ENCODE peak calls at places on chromosomes 3 and 15, in nine cellular contexts. D is heart right ventricle, M is Right ventricle myocardium superior, I is smooth muscle cell of the brain vasculature, Y is cardiac muscle cell, K is breast epithelium, W is caudate nucleus, C is ecto neural progenitor cell, G is pancreas. T is an unnamed sample.

GRCh38 chr3:121482651-121483050 is 63.1 kb downstream of the POLQ start:
- DNase-seq in D (no peak), C (no peak), I (no peak), Y (peak), W (no peak), M (no peak), K (no peak), G (no peak), T (no peak)

GRCh38 chr3:97882975-97883598 is 61.3 kb downstream of the CRYBG3 start:
- DNase-seq in Y (peak), C (no peak), K (no peak), I (peak), M (no peak), G (no peak), D (peak), W (no peak), T (peak)

GRCh38 chr3:177493091-177493490 is 295.8 kb upstream of the TBL1XR1 start:
- DNase-seq in G (no peak), M (no peak), I (no peak), K (no peak), Y (no peak), D (no peak), C (no peak), W (no peak), T (no peak)

GRCh38 chr3:185552358-185552877 is at the start of gene LIPH:
- DNase-seq in Y (peak), G (no peak), C (no peak), D (no peak), K (no peak), I (no peak), W (no peak), M (no peak), T (peak)

GRCh38 chr3:2879587-2879986 is 230.6 kb downstream of the IL5RA start:
- DNase-seq in M (no peak), K (no peak), Y (no peak), I (no peak), W (no peak), D (no peak), C (no peak), G (no peak), T (no peak)

GRCh38 chr3:152961323-152961722 is 126.4 kb downstream of the P2RY1 start:
- DNase-seq in I (peak), M (no peak), D (no peak), G (no peak), K (no peak), Y (peak), C (no peak), W (no peak), T (peak)

GRCh38 chr3:4712109-4712508 is 219.0 kb downstream of the ITPR1 start:
- DNase-seq in I (no peak), D (no peak), Y (peak), K (no peak), W (peak), C (no peak), M (no peak), G (no peak), T (peak)

GRCh38 chr15:92000709-92001108 is 147.2 kb downstream of the SLCO3A1 start:
- DNase-seq in K (no peak), G (no peak), W (no peak), C (peak), Y (no peak), M (no peak), D (no peak), I (no peak), T (peak)

GRCh38 chr3:107524214-107525100 is 1.7 kb downstream of the BBX start:
- DNase-seq in G (peak), C (peak), Y (peak), W (peak), D (peak), M (peak), K (peak), I (no peak), T (peak)

GRCh38 chr15:78909160-78909695 is 35.6 kb downstream of the CTSH start:
- DNase-seq in D (no peak), I (no peak), M (no peak), C (no peak), W (no peak), K (no peak), Y (no peak), G (no peak), T (no peak)

GRCh38 chr3:108159128-108159527 is 63.1 kb downstream of the IFT57 start:
- DNase-seq in M (no peak), W (no peak), C (no peak), D (no peak), K (no peak), Y (peak), G (no peak), I (no peak), T (no peak)

GRCh38 chr3:30017882-30018281 is 588.5 kb upstream of the TGFBR2 start:
- DNase-seq in M (no peak), K (no peak), C (no peak), D (no peak), W (no peak), Y (no peak), I (no peak), G (no peak), T (no peak)

GRCh38 chr3:54575561-54575960 is 352.3 kb downstream of the LRTM1 start:
- DNase-seq in I (no peak), W (no peak), C (no peak), M (no peak), D (no peak), Y (no peak), K (no peak), G (no peak), T (no peak)

GRCh38 chr3:41198526-41198925 is 779 bp upstream of the CTNNB1 start:
- DNase-seq in D (peak), I (no peak), M (peak), Y (peak), K (peak), G (peak), W (no peak), C (no peak), T (peak)

GRCh38 chr3:195873971-195874370 is 34.4 kb downstream of the TNK2 start:
- DNase-seq in G (no peak), K (no peak), M (no peak), C (no peak), Y (no peak), I (no peak), D (no peak), W (no peak), T (no peak)

GRCh38 chr15:89490550-89491315 is 5.7 kb downstream of the RHCG start:
- DNase-seq in D (no peak), W (no peak), M (no peak), Y (no peak), G (peak), I (no peak), K (no peak), C (no peak), T (no peak)

GRCh38 chr3:71051893-71052687 is 531.4 kb downstream of the FOXP1 start:
- DNase-seq in Y (peak), I (no peak), C (no peak), M (no peak), W (no peak), K (no peak), G (no peak), D (no peak), T (peak)

GRCh38 chr3:2212211-2212610 is 113.5 kb downstream of the CNTN4 start:
- DNase-seq in Y (no peak), G (no peak), I (no peak), K (no peak), C (no peak), M (no peak), W (no peak), D (no peak), T (no peak)

GRCh38 chr3:168628549-168628948 is 532.8 kb upstream of the GOLIM4 start:
- DNase-seq in D (no peak), Y (no peak), C (no peak), W (no peak), K (no peak), M (no peak), G (no peak), I (no peak), T (peak)

GRCh38 chr3:72595927-72596610 is 252.2 kb downstream of the SHQ1 start:
- DNase-seq in I (no peak), C (no peak), W (no peak), K (no peak), M (no peak), G (no peak), Y (no peak), D (no peak), T (no peak)

GRCh38 chr3:127846576-127846975 is 24.3 kb upstream of the MGLL start:
- DNase-seq in Y (no peak), K (no peak), W (no peak), G (no peak), C (no peak), I (no peak), M (no peak), D (no peak), T (no peak)

GRCh38 chr15:60077581-60078359 is 73.7 kb downstream of the FOXB1 start:
- DNase-seq in K (no peak), D (no peak), Y (no peak), C (no peak), W (no peak), I (no peak), M (no peak), G (no peak), T (peak)

GRCh38 chr3:107911337-107912000 is 179.4 kb downstream of the CD47 start:
- DNase-seq in C (no peak), I (no peak), M (no peak), D (no peak), K (no peak), W (no peak), Y (no peak), G (no peak), T (peak)

GRCh38 chr3:174215426-174215825 is 643.7 kb upstream of the NAALADL2 start:
- DNase-seq in I (no peak), D (no peak), C (no peak), M (no peak), W (no peak), Y (no peak), K (no peak), G (no peak), T (no peak)

GRCh38 chr3:5115506-5116162 is 6.5 kb upstream of the ARL8B start:
- DNase-seq in I (no peak), K (no peak), M (no peak), W (no peak), Y (no peak), C (no peak), G (no peak), D (no peak), T (no peak)

GRCh38 chr3:47394140-47394855 is 13.5 kb downstream of the PTPN23 start:
- DNase-seq in C (no peak), G (no peak), I (no peak), M (no peak), K (no peak), W (no peak), Y (peak), D (no peak), T (peak)

GRCh38 chr3:46713898-46714552 is 3.6 kb downstream of the PRSS50 start:
- DNase-seq in I (no peak), Y (no peak), K (peak), G (no peak), M (no peak), C (peak), W (no peak), D (no peak), T (no peak)

GRCh38 chr15:48790716-48791115 is 20.2 kb downstream of the CEP152 start:
- DNase-seq in W (no peak), G (no peak), I (no peak), Y (no peak), C (no peak), D (no peak), M (no peak), K (no peak), T (no peak)

GRCh38 chr3:50194903-50195500 is 3.6 kb downstream of the GNAT1 start:
- DNase-seq in G (peak), M (no peak), W (no peak), K (no peak), Y (no peak), I (no peak), D (no peak), C (no peak), T (peak)

GRCh38 chr15:78757636-78757905 is 53.7 kb downstream of the ADAMTS7 start:
- DNase-seq in W (no peak), G (no peak), D (no peak), K (no peak), M (no peak), C (no peak), Y (no peak), I (no peak), T (no peak)

GRCh38 chr3:170483485-170484262 is 65.0 kb downstream of the CLDN11 start:
- DNase-seq in I (no peak), C (no peak), M (no peak), D (no peak), Y (no peak), W (no peak), K (no peak), G (no peak), T (peak)

GRCh38 chr15:70995383-70995965 is 102.8 kb downstream of the LRRC49 start:
- DNase-seq in W (no peak), C (no peak), Y (no peak), M (no peak), G (no peak), I (no peak), K (no peak), D (no peak), T (no peak)

GRCh38 chr15:45943255-45943654 is 308.4 kb downstream of the SQOR start:
- DNase-seq in M (no peak), C (no peak), I (no peak), Y (no peak), K (no peak), G (no peak), D (no peak), W (no peak), T (no peak)

GRCh38 chr3:146326875-146327543 is 76.1 kb upstream of the PLSCR4 start:
- DNase-seq in M (peak), I (peak), W (no peak), C (no peak), Y (peak), G (no peak), D (peak), K (no peak), T (peak)

GRCh38 chr15:76996526-76997401 is 1.8 kb downstream of the PSTPIP1 start:
- DNase-seq in Y (peak), D (no peak), C (no peak), W (no peak), M (peak), K (no peak), I (no peak), G (peak), T (no peak)

T was measured in NCI-H69.